ENCODE peak calls at places on chromosomes 6 and 20, in eight cellular contexts. Y, O, A, J, N, Z, K and X are unnamed samples.

GRCh38 chr6:142294681-142295080 is 7.1 kb upstream of the ADGRG6 start:
- DNase-seq in Y (no peak), O (no peak), A (peak), J (no peak), N (no peak), Z (no peak), K (no peak), X (no peak)

GRCh38 chr20:9408422-9409300 is 105.7 kb upstream of the LAMP5 start:
- DNase-seq in Y (no peak), O (no peak), A (no peak), J (peak), N (peak), Z (no peak), K (no peak), X (no peak)

GRCh38 chr6:143745160-143746133 is 67.7 kb downstream of the PHACTR2 start:
- DNase-seq in Y (no peak), O (no peak), A (no peak), J (no peak), N (peak), Z (peak), K (no peak), X (peak)

GRCh38 chr6:106518748-106519147 is 110.5 kb downstream of the RTN4IP1 start:
- DNase-seq in Y (no peak), O (no peak), A (no peak), J (no peak), N (no peak), Z (no peak), K (no peak), X (no peak)

GRCh38 chr6:40640591-40641293 is 53.6 kb upstream of the LRFN2 start:
- DNase-seq in Y (peak), O (no peak), A (peak), J (no peak), N (no peak), Z (no peak), K (no peak), X (peak)

GRCh38 chr6:132227937-132228336 is 173.3 kb downstream of the MOXD1 start:
- DNase-seq in Y (no peak), O (no peak), A (no peak), J (peak), N (peak), Z (no peak), K (no peak), X (no peak)

GRCh38 chr20:2780948-2781347 is 19.5 kb downstream of the CPXM1 start:
- DNase-seq in Y (no peak), O (no peak), A (no peak), J (no peak), N (no peak), Z (no peak), K (no peak), X (no peak)

GRCh38 chr6:51098801-51099200 is 280.1 kb downstream of the TFAP2B start:
- DNase-seq in Y (no peak), O (no peak), A (no peak), J (no peak), N (no peak), Z (no peak), K (no peak), X (no peak)

GRCh38 chr20:9839626-9840025 is 750 bp upstream of the PAK5 start:
- DNase-seq in Y (no peak), O (no peak), A (no peak), J (no peak), N (no peak), Z (no peak), K (no peak), X (no peak)

GRCh38 chr6:3195695-3196497 is 31.6 kb downstream of the TUBB2B start:
- DNase-seq in Y (no peak), O (no peak), A (peak), J (no peak), N (peak), Z (no peak), K (no peak), X (no peak)

GRCh38 chr20:3777381-3777725 is 3.9 kb downstream of the SPEF1 start:
- DNase-seq in Y (no peak), O (no peak), A (no peak), J (no peak), N (no peak), Z (no peak), K (no peak), X (no peak)

GRCh38 chr20:1491281-1491840 is at the start of gene SIRPB2:
- DNase-seq in Y (peak), O (no peak), A (peak), J (no peak), N (no peak), Z (no peak), K (peak), X (peak)

GRCh38 chr20:13671500-13672288 is 33.0 kb upstream of the TASP1 start:
- DNase-seq in Y (no peak), O (no peak), A (no peak), J (peak), N (peak), Z (no peak), K (no peak), X (no peak)

GRCh38 chr20:64049060-64049886 is at the start of gene SOX18:
- DNase-seq in Y (no peak), O (no peak), A (peak), J (no peak), N (no peak), Z (no peak), K (no peak), X (no peak)

GRCh38 chr6:67594366-67594765 is 1040.7 kb upstream of the ADGRB3 start:
- DNase-seq in Y (no peak), O (no peak), A (no peak), J (no peak), N (peak), Z (no peak), K (no peak), X (no peak)

GRCh38 chr6:112253842-112254816 is at the start of gene LAMA4:
- DNase-seq in Y (no peak), O (no peak), A (peak), J (no peak), N (peak), Z (peak), K (peak), X (peak)

GRCh38 chr20:61983965-61984364 is 81.7 kb downstream of the TAF4 start:
- DNase-seq in Y (no peak), O (no peak), A (no peak), J (no peak), N (no peak), Z (no peak), K (no peak), X (peak)

GRCh38 chr6:26044140-26045045 is 42.8 kb upstream of the HFE start:
- DNase-seq in Y (no peak), O (peak), A (peak), J (no peak), N (peak), Z (no peak), K (peak), X (peak)

GRCh38 chr6:40852667-40853383 is 186.2 kb downstream of the UNC5CL start:
- DNase-seq in Y (no peak), O (no peak), A (peak), J (peak), N (no peak), Z (no peak), K (no peak), X (no peak)

GRCh38 chr6:21359926-21360325 is 233.6 kb upstream of the SOX4 start:
- DNase-seq in Y (no peak), O (no peak), A (no peak), J (no peak), N (no peak), Z (no peak), K (no peak), X (no peak)

GRCh38 chr6:44676826-44677433 is 289.4 kb downstream of the CDC5L start:
- DNase-seq in Y (no peak), O (no peak), A (no peak), J (no peak), N (no peak), Z (no peak), K (no peak), X (no peak)

GRCh38 chr20:6122111-6122872 is 538 bp downstream of the FERMT1 start:
- DNase-seq in Y (no peak), O (no peak), A (no peak), J (no peak), N (peak), Z (no peak), K (no peak), X (no peak)

GRCh38 chr6:164108869-164109769 is 694.6 kb downstream of the QKI start:
- DNase-seq in Y (no peak), O (no peak), A (peak), J (no peak), N (peak), Z (no peak), K (peak), X (no peak)

GRCh38 chr6:28252507-28252975 is 472 bp upstream of the ZKSCAN4 start:
- DNase-seq in Y (no peak), O (no peak), A (peak), J (no peak), N (no peak), Z (no peak), K (no peak), X (no peak)

GRCh38 chr6:108242721-108243120 is 18.1 kb downstream of the SNX3 start:
- DNase-seq in Y (no peak), O (no peak), A (no peak), J (no peak), N (peak), Z (no peak), K (no peak), X (no peak)
- H3K4me3 ChIP-seq in Y (no peak), O (no peak), A (no peak), J (no peak), N (no peak), Z (no peak), K (no peak), X (no peak)

GRCh38 chr6:137493218-137494038 is 766 bp downstream of the OLIG3 start:
- DNase-seq in Y (no peak), O (no peak), A (no peak), J (no peak), N (no peak), Z (no peak), K (no peak), X (no peak)
- H3K4me3 ChIP-seq in Y (no peak), O (peak), A (no peak), J (no peak), N (no peak), Z (no peak), K (no peak), X (no peak)

GRCh38 chr6:97557355-97557754 is 274.3 kb upstream of the MMS22L start:
- DNase-seq in Y (no peak), O (no peak), A (no peak), J (no peak), N (no peak), Z (no peak), K (no peak), X (no peak)
- H3K4me3 ChIP-seq in Y (no peak), O (no peak), A (no peak), J (no peak), N (no peak), Z (no peak), K (no peak), X (no peak)

GRCh38 chr6:18503588-18504231 is 116.6 kb downstream of the RNF144B start:
- DNase-seq in Y (peak), O (no peak), A (peak), J (peak), N (peak), Z (peak), K (peak), X (no peak)
- H3K4me3 ChIP-seq in Y (no peak), O (no peak), A (no peak), J (peak), N (peak), Z (peak), K (peak), X (peak)